ENCODE peak calls at places on chromosomes 5 and 9, in five cellular contexts. One of them, this sample, is unnamed.
A peak's percentile ranks its signal among the peaks of the same experiment; 100 is the strongest.

GRCh38 chr5:151141535-151141934 is 16.0 kb downstream of the ANXA6 start:
- DNase-seq in tibial artery: no peak
- DNase-seq in AG04450: no peak
- DNase-seq in NB4: no peak
- DNase-seq in body of pancreas: no peak
- DNase-seq in this sample: no peak

GRCh38 chr5:424259-425110 is 18.5 kb upstream of the EXOC3 start:
- DNase-seq in NB4: peak; percentile 70
- DNase-seq in tibial artery: peak; percentile 44
- DNase-seq in AG04450: no peak
- DNase-seq in body of pancreas: no peak
- DNase-seq in this sample: peak; percentile 74

GRCh38 chr5:6712136-6712581 is 1.1 kb upstream of the TENT4A start:
- DNase-seq in tibial artery: peak; percentile 80
- DNase-seq in NB4: peak; percentile 78
- DNase-seq in body of pancreas: peak; percentile 63
- DNase-seq in AG04450: no peak
- DNase-seq in this sample: no peak

GRCh38 chr9:134350416-134350994 is 24.2 kb downstream of the RXRA start:
- DNase-seq in tibial artery: no peak
- DNase-seq in NB4: no peak
- DNase-seq in AG04450: no peak
- DNase-seq in body of pancreas: no peak
- DNase-seq in this sample: no peak

GRCh38 chr9:94922098-94922607 is 195.7 kb downstream of the AOPEP start:
- DNase-seq in body of pancreas: peak; percentile 47
- DNase-seq in tibial artery: peak; percentile 89
- DNase-seq in AG04450: peak; percentile 95
- DNase-seq in NB4: peak; percentile 6
- DNase-seq in this sample: peak; percentile 95

GRCh38 chr9:82208741-82209450 is 220.3 kb downstream of the SPATA31D1 start:
- DNase-seq in AG04450: no peak
- DNase-seq in body of pancreas: no peak
- DNase-seq in tibial artery: no peak
- DNase-seq in NB4: no peak
- DNase-seq in this sample: no peak

GRCh38 chr5:108437425-108437824 is 55.5 kb upstream of the FBXL17 start:
- DNase-seq in body of pancreas: no peak
- DNase-seq in AG04450: no peak
- DNase-seq in NB4: no peak
- DNase-seq in tibial artery: no peak
- DNase-seq in this sample: no peak

GRCh38 chr5:139335811-139336210 is 5.8 kb upstream of the PAIP2 start:
- DNase-seq in body of pancreas: no peak
- DNase-seq in tibial artery: no peak
- DNase-seq in NB4: peak; percentile 35
- DNase-seq in AG04450: no peak
- DNase-seq in this sample: no peak

GRCh38 chr9:127817881-127818434 is 15.3 kb downstream of the FPGS start:
- DNase-seq in AG04450: no peak
- DNase-seq in NB4: no peak
- DNase-seq in tibial artery: no peak
- DNase-seq in body of pancreas: no peak
- DNase-seq in this sample: no peak

GRCh38 chr5:33261305-33261704 is 179.5 kb upstream of the TARS1 start:
- DNase-seq in tibial artery: no peak
- DNase-seq in NB4: no peak
- DNase-seq in AG04450: peak; percentile 15
- DNase-seq in body of pancreas: no peak
- DNase-seq in this sample: no peak
- TF ChIP-seq CTCF in tibial artery: no peak
- TF ChIP-seq CTCF in NB4: no peak
- TF ChIP-seq CTCF in AG04450: no peak
- TF ChIP-seq CTCF in body of pancreas: no peak
- TF ChIP-seq CTCF in this sample: no peak

DNA sequence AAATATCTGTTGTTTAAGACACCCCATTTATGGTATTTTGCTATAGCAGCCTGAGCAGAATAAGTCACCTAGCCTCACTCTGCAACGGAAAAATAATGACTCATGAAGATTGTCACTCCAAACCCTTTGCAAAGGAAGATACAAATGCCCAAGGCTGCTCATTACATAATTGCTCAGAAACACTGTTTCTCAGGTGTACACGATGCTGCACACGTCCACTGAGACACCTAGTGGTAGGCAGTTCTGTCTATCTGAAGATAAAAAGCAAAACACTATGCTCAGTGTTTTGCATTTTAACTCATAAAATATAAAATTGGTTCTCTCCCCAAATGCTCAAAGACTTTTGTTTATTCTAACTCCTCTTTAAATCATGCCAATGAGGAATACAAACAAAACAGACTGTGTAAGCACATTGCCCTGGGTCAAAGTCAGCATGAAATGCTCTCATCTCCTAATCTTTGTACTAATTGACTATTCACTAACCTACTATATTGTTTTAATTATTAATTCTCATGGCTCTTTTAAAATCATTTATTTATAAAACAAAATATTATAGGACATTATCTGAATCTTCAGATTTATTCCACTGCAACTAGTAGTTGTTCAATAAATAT is 7.7 kb upstream of the TSLP start:
- DNase-seq in NB4: no peak
- DNase-seq in AG04450: no peak
- DNase-seq in body of pancreas: no peak
- DNase-seq in tibial artery: no peak
- DNase-seq in this sample: no peak
- TF ChIP-seq CTCF in NB4: peak; percentile 5
- TF ChIP-seq CTCF in AG04450: peak; percentile 53
- TF ChIP-seq CTCF in body of pancreas: no peak
- TF ChIP-seq CTCF in tibial artery: peak; percentile 29
- TF ChIP-seq CTCF in this sample: peak; percentile 72

GRCh38 chr9:138067594-138068367 is 190.2 kb downstream of the CACNA1B start:
- DNase-seq in body of pancreas: no peak
- DNase-seq in tibial artery: no peak
- DNase-seq in AG04450: no peak
- DNase-seq in NB4: no peak
- DNase-seq in this sample: no peak

GRCh38 chr9:138065287-138065686 is 187.7 kb downstream of the CACNA1B start:
- DNase-seq in body of pancreas: no peak
- DNase-seq in AG04450: no peak
- DNase-seq in tibial artery: peak; percentile 46
- DNase-seq in NB4: no peak
- DNase-seq in this sample: no peak

GRCh38 chr9:138064547-138064946 is 187.0 kb downstream of the CACNA1B start:
- DNase-seq in body of pancreas: no peak
- DNase-seq in AG04450: no peak
- DNase-seq in NB4: no peak
- DNase-seq in tibial artery: peak; percentile 23
- DNase-seq in this sample: no peak

GRCh38 chr9:138063785-138064184 is 186.2 kb downstream of the CACNA1B start:
- DNase-seq in tibial artery: peak; percentile 45
- DNase-seq in body of pancreas: no peak
- DNase-seq in AG04450: no peak
- DNase-seq in NB4: no peak
- DNase-seq in this sample: no peak

DNA sequence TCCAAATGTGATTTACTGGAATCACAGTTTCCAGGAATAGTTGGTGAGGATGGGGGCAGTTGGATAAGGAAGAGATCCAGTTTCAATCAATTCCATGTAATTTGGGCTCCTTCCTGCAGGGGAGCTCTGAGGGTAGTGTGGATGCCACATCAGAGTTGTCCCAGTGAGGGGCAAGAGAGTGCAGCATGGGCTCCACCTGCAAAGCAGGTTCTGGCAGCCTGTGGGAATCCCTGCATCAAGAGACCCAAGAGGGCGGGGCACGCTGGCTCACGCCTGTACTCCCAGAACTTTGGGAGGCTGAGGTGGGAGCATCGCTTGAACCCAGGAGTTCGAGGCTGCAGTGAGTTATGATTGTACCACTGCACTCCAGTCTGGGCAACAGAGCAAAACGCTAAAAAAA is 188.5 kb downstream of the CACNA1B start:
- DNase-seq in AG04450: no peak
- DNase-seq in NB4: no peak
- DNase-seq in tibial artery: peak; percentile 40
- DNase-seq in body of pancreas: no peak
- DNase-seq in this sample: peak; percentile 55
- TF ChIP-seq CTCF in AG04450: no peak
- TF ChIP-seq CTCF in NB4: peak; percentile 7
- TF ChIP-seq CTCF in tibial artery: no peak
- TF ChIP-seq CTCF in body of pancreas: no peak
- TF ChIP-seq CTCF in this sample: no peak

GRCh38 chr9:34252670-34253459 is 74.0 kb downstream of the UBAP1 start:
- DNase-seq in AG04450: no peak
- DNase-seq in NB4: peak; percentile 81
- DNase-seq in tibial artery: peak; percentile 78
- DNase-seq in body of pancreas: peak; percentile 77
- DNase-seq in this sample: no peak

GRCh38 chr9:34254966-34255825 is 73.9 kb downstream of the KIF24 start:
- DNase-seq in body of pancreas: peak; percentile 65
- DNase-seq in AG04450: no peak
- DNase-seq in NB4: no peak
- DNase-seq in tibial artery: no peak
- DNase-seq in this sample: no peak

GRCh38 chr9:34254141-34254913 is 74.7 kb downstream of the KIF24 start:
- DNase-seq in AG04450: no peak
- DNase-seq in NB4: no peak
- DNase-seq in body of pancreas: no peak
- DNase-seq in tibial artery: no peak
- DNase-seq in this sample: no peak

GRCh38 chr9:34252016-34252415 is 73.2 kb downstream of the UBAP1 start:
- DNase-seq in tibial artery: no peak
- DNase-seq in NB4: no peak
- DNase-seq in AG04450: no peak
- DNase-seq in body of pancreas: no peak
- DNase-seq in this sample: no peak

GRCh38 chr9:34253460-34253837 is 74.6 kb downstream of the UBAP1 start:
- DNase-seq in tibial artery: no peak
- DNase-seq in body of pancreas: no peak
- DNase-seq in NB4: peak; percentile 43
- DNase-seq in AG04450: no peak
- DNase-seq in this sample: no peak
- TF ChIP-seq CTCF in tibial artery: no peak
- TF ChIP-seq CTCF in body of pancreas: no peak
- TF ChIP-seq CTCF in NB4: no peak
- TF ChIP-seq CTCF in AG04450: peak; percentile 65
- TF ChIP-seq CTCF in this sample: no peak

DNA sequence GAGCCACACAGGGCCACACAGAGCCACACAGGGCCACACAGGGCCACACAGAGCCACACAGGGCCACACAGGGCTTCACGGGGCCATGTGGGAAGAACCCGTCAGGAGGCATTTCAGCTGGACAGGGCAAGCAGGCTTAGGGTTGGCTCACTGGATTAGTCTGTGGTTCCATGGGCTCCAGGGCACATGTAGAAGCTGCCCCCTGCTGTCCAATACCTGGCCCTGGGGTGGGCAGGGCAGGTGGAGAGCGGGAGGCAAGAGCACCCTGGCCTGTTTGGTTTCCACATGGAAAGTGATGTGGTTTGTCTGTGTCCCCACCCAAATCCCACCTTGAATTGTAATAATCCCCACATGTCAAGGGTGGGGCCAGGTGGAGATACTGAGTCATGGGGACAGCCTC is 16.4 kb upstream of the LPCAT1 start:
- DNase-seq in AG04450: no peak
- DNase-seq in NB4: no peak
- DNase-seq in body of pancreas: no peak
- DNase-seq in tibial artery: no peak
- DNase-seq in this sample: peak; percentile 33
- TF ChIP-seq CTCF in AG04450: no peak
- TF ChIP-seq CTCF in NB4: no peak
- TF ChIP-seq CTCF in body of pancreas: no peak
- TF ChIP-seq CTCF in tibial artery: no peak
- TF ChIP-seq CTCF in this sample: peak; percentile 9

GRCh38 chr5:8340739-8341344 is 471.9 kb downstream of the MTRR start:
- DNase-seq in AG04450: no peak
- DNase-seq in NB4: peak; percentile 6
- DNase-seq in tibial artery: no peak
- DNase-seq in body of pancreas: no peak
- DNase-seq in this sample: no peak
- TF ChIP-seq CTCF in AG04450: peak; percentile 76
- TF ChIP-seq CTCF in NB4: peak; percentile 49
- TF ChIP-seq CTCF in tibial artery: peak; percentile 38
- TF ChIP-seq CTCF in body of pancreas: no peak
- TF ChIP-seq CTCF in this sample: peak; percentile 84

GRCh38 chr5:124411089-124411488 is 335.4 kb downstream of the ZNF608 start:
- DNase-seq in tibial artery: no peak
- DNase-seq in NB4: no peak
- DNase-seq in body of pancreas: no peak
- DNase-seq in AG04450: no peak
- DNase-seq in this sample: no peak
- TF ChIP-seq CTCF in tibial artery: no peak
- TF ChIP-seq CTCF in NB4: no peak
- TF ChIP-seq CTCF in body of pancreas: no peak
- TF ChIP-seq CTCF in AG04450: peak; percentile 37
- TF ChIP-seq CTCF in this sample: peak; percentile 63

This sample was measured in chondrocyte.